ENCODE peak calls at places on chromosomes 3 and 15, in seven cellular contexts. L is AG09319; V is fibroblast of lung; R is CD8-positive, alpha-beta T cell; M is WERI-Rb-1; S is left ventricle myocardium inferior; H is Calu3. X is an unnamed sample.

GRCh38 chr3:189964623-189965022 is 156.1 kb downstream of the P3H2 start:
- DNase-seq in L (no peak), H (no peak), V (no peak), R (no peak), S (no peak), M (no peak), X (no peak)

GRCh38 chr3:196502775-196503181 is 790 bp downstream of the RNF168 start:
- DNase-seq in H (peak), R (peak), S (peak), V (peak), M (peak), L (peak), X (peak)

GRCh38 chr15:72464251-72464650 is 9.9 kb upstream of the ARIH1 start:
- DNase-seq in H (no peak), M (no peak), L (no peak), V (no peak), S (no peak), R (no peak), X (no peak)

GRCh38 chr3:185521349-185522138 is 22.7 kb upstream of the TMEM41A start:
- DNase-seq in H (no peak), V (no peak), M (no peak), S (peak), L (no peak), R (no peak), X (no peak)

GRCh38 chr3:81300324-81300927 is 461.0 kb downstream of the GBE1 start:
- DNase-seq in H (no peak), L (no peak), V (no peak), R (no peak), M (no peak), S (no peak), X (no peak)

GRCh38 chr15:93173369-93173768 is 84.4 kb upstream of the RGMA start:
- DNase-seq in M (no peak), L (no peak), H (peak), R (no peak), V (peak), S (no peak), X (peak)

GRCh38 chr3:50194128-50194902 is 2.9 kb downstream of the GNAT1 start:
- DNase-seq in V (peak), R (peak), S (peak), M (peak), H (peak), L (peak), X (peak)

GRCh38 chr3:124950026-124950425 is 15.5 kb upstream of the MUC13 start:
- DNase-seq in L (no peak), V (no peak), H (no peak), M (no peak), S (no peak), R (no peak), X (no peak)

GRCh38 chr3:127483902-127484591 is 106.5 kb downstream of the TPRA1 start:
- DNase-seq in V (no peak), R (no peak), S (no peak), L (no peak), M (no peak), H (no peak), X (no peak)

GRCh38 chr3:17983106-17983505 is 240.7 kb upstream of the TBC1D5 start:
- DNase-seq in R (no peak), H (no peak), S (no peak), L (no peak), M (no peak), V (no peak), X (no peak)

GRCh38 chr3:17974206-17974841 is 231.9 kb upstream of the TBC1D5 start:
- DNase-seq in R (no peak), H (no peak), S (no peak), M (no peak), L (no peak), V (no peak), X (no peak)

GRCh38 chr3:17982211-17982880 is 239.9 kb upstream of the TBC1D5 start:
- DNase-seq in S (no peak), H (no peak), M (no peak), L (no peak), R (no peak), V (no peak), X (no peak)

GRCh38 chr3:17979911-17980310 is 237.5 kb upstream of the TBC1D5 start:
- DNase-seq in S (no peak), H (no peak), R (no peak), M (no peak), L (no peak), V (no peak), X (no peak)

DNA sequence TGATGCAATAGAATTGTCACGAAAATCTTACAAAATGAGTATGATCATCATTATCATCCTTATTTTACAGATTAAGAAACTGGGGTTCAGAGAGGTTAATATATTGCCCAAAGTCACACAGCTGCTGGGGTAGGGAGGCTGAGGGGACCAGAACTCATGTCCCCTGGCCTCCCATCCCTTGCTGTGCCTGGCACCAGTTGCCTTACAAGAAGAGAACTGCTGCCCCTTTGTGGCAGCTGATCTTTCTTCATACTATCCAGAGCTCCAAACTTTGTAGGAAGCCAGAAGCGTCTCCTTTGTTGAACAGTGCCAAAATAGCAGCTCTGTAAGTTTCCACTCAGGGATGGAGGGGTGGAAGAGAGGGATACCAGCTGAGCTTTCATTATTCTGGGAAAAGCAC is 236.8 kb upstream of the TBC1D5 start:
- DNase-seq in R (no peak), H (no peak), L (no peak), V (no peak), M (no peak), S (no peak), X (peak)
- TF ChIP-seq CTCF in R (no peak), H (no peak), L (no peak), V (no peak), M (no peak), S (peak), X (peak)

DNA sequence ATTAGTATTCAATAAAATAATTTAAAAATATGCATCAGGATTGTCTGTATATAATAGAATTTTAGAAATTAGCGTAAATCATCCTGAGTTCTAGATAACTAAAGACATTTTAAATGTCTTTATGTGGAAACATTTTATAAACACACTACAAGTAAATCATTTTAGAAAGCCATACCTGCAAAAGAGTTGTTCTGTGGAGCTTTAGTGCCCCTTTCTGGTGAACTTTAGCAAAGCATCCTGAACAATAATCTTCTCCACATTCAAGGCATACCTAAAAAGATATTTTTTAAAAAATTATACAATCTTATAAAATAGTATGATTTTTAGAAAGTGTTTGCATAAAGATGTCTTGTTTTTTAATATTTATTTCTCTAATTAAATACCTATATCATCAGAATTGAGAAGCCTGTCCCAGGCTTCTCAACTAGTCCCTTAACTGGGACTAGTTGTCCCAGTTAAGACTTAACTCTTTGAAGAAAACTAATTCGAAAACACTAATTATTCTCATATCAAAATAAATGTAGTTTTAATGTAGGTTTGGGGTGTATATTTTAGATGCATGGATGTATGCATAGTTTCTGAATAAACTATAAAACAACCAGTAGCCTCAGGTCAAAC is 29.7 kb downstream of the ZBBX start:
- DNase-seq in M (peak), V (peak), H (peak), L (no peak), R (no peak), S (no peak), X (no peak)
- TF ChIP-seq CTCF in M (peak), V (peak), H (peak), L (no peak), R (no peak), S (peak), X (no peak)

GRCh38 chr3:71247221-71247947 is 336.1 kb downstream of the FOXP1 start:
- DNase-seq in S (peak), M (no peak), H (peak), L (no peak), R (no peak), V (peak), X (peak)
- TF ChIP-seq CTCF in S (peak), M (no peak), H (no peak), L (no peak), R (no peak), V (no peak), X (no peak)

GRCh38 chr15:65184305-65184943 is 718 bp downstream of the CLPX start:
- DNase-seq in S (peak), M (peak), L (no peak), H (peak), V (peak), R (peak), X (peak)

GRCh38 chr15:65184944-65185717 is at the start of gene CLPX:
- DNase-seq in S (peak), H (peak), R (peak), V (peak), L (peak), M (peak), X (peak)

GRCh38 chr15:65192016-65192415 is 6.9 kb upstream of the CLPX start:
- DNase-seq in V (peak), M (no peak), R (no peak), L (no peak), S (no peak), H (no peak), X (peak)

GRCh38 chr15:65183847-65184159 is 1.3 kb downstream of the CLPX start:
- DNase-seq in S (no peak), H (no peak), M (no peak), V (no peak), R (no peak), L (no peak), X (no peak)

DNA sequence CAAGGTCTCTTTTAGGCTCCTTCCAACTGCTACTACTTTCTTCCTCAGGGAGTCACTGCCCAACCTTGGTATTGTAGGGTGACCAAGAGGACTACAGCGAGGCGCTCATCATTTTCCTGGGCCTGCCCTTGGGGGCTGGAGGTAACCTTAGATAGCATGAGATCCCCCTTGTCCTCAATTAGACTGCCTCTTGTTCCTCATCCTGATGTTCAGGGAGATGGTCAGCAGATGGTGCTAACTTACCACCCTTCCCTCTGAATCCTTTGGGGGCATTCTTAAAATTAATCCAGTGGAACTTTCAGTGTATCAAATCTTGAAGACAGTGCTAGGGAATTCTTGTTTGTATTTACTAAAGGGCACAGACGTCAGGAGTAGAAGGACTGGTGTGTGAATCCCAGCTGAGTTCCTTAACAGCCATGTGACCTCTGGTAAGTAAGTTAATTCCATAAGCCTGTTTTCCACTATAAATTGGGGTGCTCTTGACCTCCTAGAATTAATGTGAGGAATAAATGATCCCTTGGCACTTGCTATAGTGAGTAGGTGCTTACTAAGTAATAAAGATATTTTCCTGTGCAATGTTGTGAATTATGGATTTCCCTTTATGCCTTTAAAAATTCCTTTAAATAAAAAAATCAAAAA is 4.1 kb upstream of the CLPX start:
- DNase-seq in V (peak), R (no peak), L (no peak), S (no peak), H (peak), M (peak), X (peak)
- TF ChIP-seq CTCF in V (peak), R (no peak), L (peak), S (peak), H (peak), M (peak), X (peak)

DNA sequence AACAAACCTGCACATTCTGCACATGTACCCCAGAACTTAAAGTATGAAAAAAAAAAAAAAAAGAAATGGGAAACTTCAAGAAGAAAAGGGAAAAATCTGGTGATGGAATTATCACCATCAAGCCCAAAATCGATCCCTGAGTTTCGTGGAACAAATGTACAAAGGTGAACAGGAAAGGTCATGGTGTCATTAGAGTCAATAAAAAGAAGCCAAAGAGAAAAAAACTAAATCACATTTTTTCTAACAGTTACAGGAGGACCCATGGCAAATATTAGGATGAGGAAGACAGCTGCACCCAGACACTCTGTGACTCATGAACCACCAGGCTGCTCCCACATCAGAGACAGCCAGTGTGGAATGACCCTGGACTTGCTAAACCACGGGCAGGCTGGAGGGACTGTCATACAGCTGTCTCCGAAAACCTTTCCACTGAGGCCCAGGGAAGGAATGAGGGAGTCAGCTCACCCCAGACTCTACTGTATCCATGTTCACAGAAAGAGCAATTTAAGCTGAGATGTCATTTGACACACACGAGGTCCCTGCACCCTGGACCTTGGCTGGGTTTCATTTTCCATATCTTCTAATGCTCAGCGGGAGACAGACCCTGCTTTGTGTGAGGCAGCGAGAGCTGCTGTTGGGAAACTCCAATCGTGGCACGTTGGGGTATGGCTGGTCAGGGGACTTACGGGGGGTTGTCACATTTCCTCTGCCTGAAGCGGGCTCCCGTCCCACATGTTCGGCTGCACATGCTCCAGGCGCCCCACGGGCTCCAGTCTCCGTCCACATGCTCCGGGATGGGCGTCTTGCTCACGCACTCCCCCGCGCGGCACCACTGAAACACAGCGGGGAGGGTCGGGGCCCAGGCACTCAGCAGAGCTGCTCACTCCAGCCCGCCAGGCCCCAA is 210.2 kb downstream of the ADAMTS17 start:
- DNase-seq in V (peak), M (no peak), L (no peak), H (peak), R (no peak), S (peak), X (no peak)
- TF ChIP-seq CTCF in V (peak), M (no peak), L (no peak), H (no peak), R (no peak), S (peak), X (no peak)

X was measured in HFFc6.